ENCODE peak calls at places on chromosomes 5 and 9, in seven cellular contexts. One of them, this sample, is unnamed.

GRCh38 chr5:75567710-75568109 is 43.5 kb upstream of the ANKDD1B start:
- DNase-seq in fibroblast of the conjunctiva: no peak
- DNase-seq in osteocyte: no peak
- DNase-seq in stimulated activated CD4-positive, alpha-beta T cell treated with anti-CD3 and anti-CD28 coated beads, Interleukin-1b, Interleukin-23, amount 100 ng/mL, for 4 hours: no peak
- DNase-seq in NCI-H1092 treated with DMSO at 0.1 percent for 48 hours: no peak
- DNase-seq in AG20443: peak
- DNase-seq in NCI-H2171 treated with DMSO at 0.1 percent for 48 hours: no peak
- DNase-seq in this sample: no peak

GRCh38 chr5:62143268-62144229 is 162.5 kb upstream of the KIF2A start:
- DNase-seq in stimulated activated CD4-positive, alpha-beta T cell treated with anti-CD3 and anti-CD28 coated beads, Interleukin-1b, Interleukin-23, amount 100 ng/mL, for 4 hours: no peak
- DNase-seq in osteocyte: no peak
- DNase-seq in fibroblast of the conjunctiva: peak
- DNase-seq in AG20443: peak
- DNase-seq in NCI-H1092 treated with DMSO at 0.1 percent for 48 hours: peak
- DNase-seq in NCI-H2171 treated with DMSO at 0.1 percent for 48 hours: no peak
- DNase-seq in this sample: no peak

GRCh38 chr5:148952097-148952828 is 110.6 kb downstream of the SH3TC2 start:
- DNase-seq in NCI-H2171 treated with DMSO at 0.1 percent for 48 hours: no peak
- DNase-seq in stimulated activated CD4-positive, alpha-beta T cell treated with anti-CD3 and anti-CD28 coated beads, Interleukin-1b, Interleukin-23, amount 100 ng/mL, for 4 hours: no peak
- DNase-seq in fibroblast of the conjunctiva: no peak
- DNase-seq in NCI-H1092 treated with DMSO at 0.1 percent for 48 hours: no peak
- DNase-seq in AG20443: no peak
- DNase-seq in osteocyte: no peak
- DNase-seq in this sample: no peak

GRCh38 chr9:3292311-3292710 is 233.5 kb downstream of the RFX3 start:
- DNase-seq in osteocyte: no peak
- DNase-seq in NCI-H1092 treated with DMSO at 0.1 percent for 48 hours: no peak
- DNase-seq in stimulated activated CD4-positive, alpha-beta T cell treated with anti-CD3 and anti-CD28 coated beads, Interleukin-1b, Interleukin-23, amount 100 ng/mL, for 4 hours: no peak
- DNase-seq in fibroblast of the conjunctiva: no peak
- DNase-seq in AG20443: no peak
- DNase-seq in NCI-H2171 treated with DMSO at 0.1 percent for 48 hours: no peak
- DNase-seq in this sample: peak

GRCh38 chr9:130635721-130636647 is 28.4 kb upstream of the PRDM12 start:
- DNase-seq in NCI-H1092 treated with DMSO at 0.1 percent for 48 hours: no peak
- DNase-seq in stimulated activated CD4-positive, alpha-beta T cell treated with anti-CD3 and anti-CD28 coated beads, Interleukin-1b, Interleukin-23, amount 100 ng/mL, for 4 hours: no peak
- DNase-seq in osteocyte: no peak
- DNase-seq in NCI-H2171 treated with DMSO at 0.1 percent for 48 hours: no peak
- DNase-seq in AG20443: no peak
- DNase-seq in fibroblast of the conjunctiva: no peak
- DNase-seq in this sample: no peak

GRCh38 chr5:55344392-55344992 is 36.7 kb downstream of the MTREX start:
- DNase-seq in AG20443: peak
- DNase-seq in fibroblast of the conjunctiva: peak
- DNase-seq in stimulated activated CD4-positive, alpha-beta T cell treated with anti-CD3 and anti-CD28 coated beads, Interleukin-1b, Interleukin-23, amount 100 ng/mL, for 4 hours: peak
- DNase-seq in NCI-H1092 treated with DMSO at 0.1 percent for 48 hours: no peak
- DNase-seq in osteocyte: no peak
- DNase-seq in NCI-H2171 treated with DMSO at 0.1 percent for 48 hours: peak
- DNase-seq in this sample: peak

GRCh38 chr5:67234671-67235176 is 38.1 kb upstream of the CD180 start:
- DNase-seq in osteocyte: no peak
- DNase-seq in AG20443: peak
- DNase-seq in fibroblast of the conjunctiva: peak
- DNase-seq in stimulated activated CD4-positive, alpha-beta T cell treated with anti-CD3 and anti-CD28 coated beads, Interleukin-1b, Interleukin-23, amount 100 ng/mL, for 4 hours: no peak
- DNase-seq in NCI-H1092 treated with DMSO at 0.1 percent for 48 hours: no peak
- DNase-seq in NCI-H2171 treated with DMSO at 0.1 percent for 48 hours: peak
- DNase-seq in this sample: peak

GRCh38 chr9:109379513-109379912 is 58.7 kb upstream of the EPB41L4B start:
- DNase-seq in osteocyte: no peak
- DNase-seq in stimulated activated CD4-positive, alpha-beta T cell treated with anti-CD3 and anti-CD28 coated beads, Interleukin-1b, Interleukin-23, amount 100 ng/mL, for 4 hours: no peak
- DNase-seq in NCI-H2171 treated with DMSO at 0.1 percent for 48 hours: no peak
- DNase-seq in fibroblast of the conjunctiva: no peak
- DNase-seq in AG20443: no peak
- DNase-seq in NCI-H1092 treated with DMSO at 0.1 percent for 48 hours: no peak
- DNase-seq in this sample: no peak

GRCh38 chr9:85528142-85528541 is 213.6 kb downstream of the AGTPBP1 start:
- DNase-seq in fibroblast of the conjunctiva: no peak
- DNase-seq in AG20443: no peak
- DNase-seq in NCI-H1092 treated with DMSO at 0.1 percent for 48 hours: no peak
- DNase-seq in stimulated activated CD4-positive, alpha-beta T cell treated with anti-CD3 and anti-CD28 coated beads, Interleukin-1b, Interleukin-23, amount 100 ng/mL, for 4 hours: no peak
- DNase-seq in osteocyte: no peak
- DNase-seq in NCI-H2171 treated with DMSO at 0.1 percent for 48 hours: no peak
- DNase-seq in this sample: no peak

GRCh38 chr5:1663186-1663585 is 136.5 kb downstream of the MRPL36 start:
- DNase-seq in stimulated activated CD4-positive, alpha-beta T cell treated with anti-CD3 and anti-CD28 coated beads, Interleukin-1b, Interleukin-23, amount 100 ng/mL, for 4 hours: no peak
- DNase-seq in NCI-H1092 treated with DMSO at 0.1 percent for 48 hours: no peak
- DNase-seq in osteocyte: peak
- DNase-seq in NCI-H2171 treated with DMSO at 0.1 percent for 48 hours: no peak
- DNase-seq in fibroblast of the conjunctiva: no peak
- DNase-seq in AG20443: no peak
- DNase-seq in this sample: no peak

GRCh38 chr9:116979461-116979860 is 292.4 kb downstream of the TRIM32 start:
- DNase-seq in AG20443: no peak
- DNase-seq in fibroblast of the conjunctiva: no peak
- DNase-seq in NCI-H2171 treated with DMSO at 0.1 percent for 48 hours: no peak
- DNase-seq in NCI-H1092 treated with DMSO at 0.1 percent for 48 hours: no peak
- DNase-seq in osteocyte: no peak
- DNase-seq in stimulated activated CD4-positive, alpha-beta T cell treated with anti-CD3 and anti-CD28 coated beads, Interleukin-1b, Interleukin-23, amount 100 ng/mL, for 4 hours: no peak
- DNase-seq in this sample: no peak

GRCh38 chr5:40554794-40555193 is 124.9 kb upstream of the PTGER4 start:
- DNase-seq in fibroblast of the conjunctiva: no peak
- DNase-seq in osteocyte: no peak
- DNase-seq in NCI-H2171 treated with DMSO at 0.1 percent for 48 hours: no peak
- DNase-seq in stimulated activated CD4-positive, alpha-beta T cell treated with anti-CD3 and anti-CD28 coated beads, Interleukin-1b, Interleukin-23, amount 100 ng/mL, for 4 hours: no peak
- DNase-seq in AG20443: no peak
- DNase-seq in NCI-H1092 treated with DMSO at 0.1 percent for 48 hours: no peak
- DNase-seq in this sample: no peak

GRCh38 chr9:135335691-135336181 is 143.8 kb upstream of the PPP1R26 start:
- DNase-seq in NCI-H1092 treated with DMSO at 0.1 percent for 48 hours: no peak
- DNase-seq in osteocyte: peak
- DNase-seq in NCI-H2171 treated with DMSO at 0.1 percent for 48 hours: no peak
- DNase-seq in fibroblast of the conjunctiva: no peak
- DNase-seq in AG20443: no peak
- DNase-seq in stimulated activated CD4-positive, alpha-beta T cell treated with anti-CD3 and anti-CD28 coated beads, Interleukin-1b, Interleukin-23, amount 100 ng/mL, for 4 hours: no peak
- DNase-seq in this sample: no peak

GRCh38 chr9:112884086-112884485 is 6.6 kb downstream of the SLC46A2 start:
- DNase-seq in NCI-H2171 treated with DMSO at 0.1 percent for 48 hours: no peak
- DNase-seq in NCI-H1092 treated with DMSO at 0.1 percent for 48 hours: no peak
- DNase-seq in AG20443: peak
- DNase-seq in stimulated activated CD4-positive, alpha-beta T cell treated with anti-CD3 and anti-CD28 coated beads, Interleukin-1b, Interleukin-23, amount 100 ng/mL, for 4 hours: no peak
- DNase-seq in osteocyte: no peak
- DNase-seq in fibroblast of the conjunctiva: no peak
- DNase-seq in this sample: no peak

GRCh38 chr5:170885779-170886178 is 24.0 kb downstream of the RANBP17 start:
- DNase-seq in NCI-H1092 treated with DMSO at 0.1 percent for 48 hours: no peak
- DNase-seq in osteocyte: no peak
- DNase-seq in fibroblast of the conjunctiva: no peak
- DNase-seq in NCI-H2171 treated with DMSO at 0.1 percent for 48 hours: no peak
- DNase-seq in stimulated activated CD4-positive, alpha-beta T cell treated with anti-CD3 and anti-CD28 coated beads, Interleukin-1b, Interleukin-23, amount 100 ng/mL, for 4 hours: no peak
- DNase-seq in AG20443: no peak
- DNase-seq in this sample: no peak